ENCODE peak calls at places on chromosomes 4 and X, in five cellular contexts. One of them, this sample, is unnamed.

GRCh38 chr4:151117371-151117962 is 18.0 kb downstream of the RPS3A start:
- DNase-seq in stomach: peak; percentile 59
- DNase-seq in SK-N-SH: peak; percentile 65
- DNase-seq in HepG2: peak; percentile 78
- DNase-seq in suprapubic skin: no peak
- DNase-seq in this sample: no peak

GRCh38 chr4:26462874-26463273 is 27.4 kb downstream of the CCKAR start:
- DNase-seq in stomach: no peak
- DNase-seq in SK-N-SH: no peak
- DNase-seq in HepG2: no peak
- DNase-seq in suprapubic skin: no peak
- DNase-seq in this sample: no peak

GRCh38 chrX:154097003-154097596 is 417 bp downstream of the MECP2 start:
- DNase-seq in stomach: peak; percentile 65
- DNase-seq in SK-N-SH: peak; percentile 91
- DNase-seq in HepG2: peak; percentile 58
- DNase-seq in suprapubic skin: peak; percentile 77
- DNase-seq in this sample: peak; percentile 90

GRCh38 chr4:100632163-100632562 is 114.3 kb upstream of the EMCN start:
- DNase-seq in stomach: peak; percentile 77
- DNase-seq in SK-N-SH: no peak
- DNase-seq in HepG2: no peak
- DNase-seq in suprapubic skin: no peak
- DNase-seq in this sample: no peak

GRCh38 chr4:156933633-156934258 is 37.9 kb downstream of the PDGFC start:
- DNase-seq in stomach: no peak
- DNase-seq in SK-N-SH: no peak
- DNase-seq in HepG2: peak; percentile 58
- DNase-seq in suprapubic skin: no peak
- DNase-seq in this sample: no peak

GRCh38 chrX:384861-385260 is 1.8 kb downstream of the PPP2R3B start:
- DNase-seq in stomach: no peak
- DNase-seq in SK-N-SH: no peak
- DNase-seq in HepG2: no peak
- DNase-seq in suprapubic skin: no peak
- DNase-seq in this sample: no peak

GRCh38 chrX:6129195-6129594 is 99.5 kb downstream of the NLGN4X start:
- DNase-seq in stomach: no peak
- DNase-seq in SK-N-SH: no peak
- DNase-seq in HepG2: no peak
- DNase-seq in suprapubic skin: no peak
- DNase-seq in this sample: no peak

GRCh38 chrX:13179100-13179499 is 134.7 kb upstream of the FAM9C start:
- DNase-seq in stomach: no peak
- DNase-seq in SK-N-SH: no peak
- DNase-seq in HepG2: no peak
- DNase-seq in suprapubic skin: no peak
- DNase-seq in this sample: no peak

GRCh38 chr4:162497564-162498167 is 333.9 kb upstream of the FSTL5 start:
- DNase-seq in stomach: no peak
- DNase-seq in SK-N-SH: peak; percentile 34
- DNase-seq in HepG2: peak; percentile 30
- DNase-seq in suprapubic skin: no peak
- DNase-seq in this sample: no peak

GRCh38 chr4:131540256-131540655 is 1608.8 kb upstream of the PCDH10 start:
- DNase-seq in stomach: no peak
- DNase-seq in SK-N-SH: no peak
- DNase-seq in HepG2: no peak
- DNase-seq in suprapubic skin: no peak
- DNase-seq in this sample: no peak

GRCh38 chrX:54560411-54560810 is 30.4 kb downstream of the GNL3L start:
- DNase-seq in stomach: no peak
- DNase-seq in SK-N-SH: no peak
- DNase-seq in HepG2: no peak
- DNase-seq in suprapubic skin: no peak
- DNase-seq in this sample: no peak

GRCh38 chr4:7651461-7651921 is 216.8 kb upstream of the PSAPL1 start:
- DNase-seq in stomach: no peak
- DNase-seq in SK-N-SH: peak; percentile 87
- DNase-seq in HepG2: no peak
- DNase-seq in suprapubic skin: no peak
- DNase-seq in this sample: peak; percentile 83

GRCh38 chrX:9873952-9874351 is 87.7 kb downstream of the SHROOM2 start:
- DNase-seq in stomach: peak; percentile 52
- DNase-seq in SK-N-SH: peak; percentile 37
- DNase-seq in HepG2: peak; percentile 24
- DNase-seq in suprapubic skin: no peak
- DNase-seq in this sample: no peak

GRCh38 chrX:50973199-50973598 is 62.7 kb downstream of the BMP15 start:
- DNase-seq in stomach: no peak
- DNase-seq in SK-N-SH: no peak
- DNase-seq in HepG2: no peak
- DNase-seq in suprapubic skin: no peak
- DNase-seq in this sample: no peak

GRCh38 chr4:145195167-145195952 is 15.0 kb upstream of the OTUD4 start:
- DNase-seq in stomach: no peak
- DNase-seq in SK-N-SH: no peak
- DNase-seq in HepG2: no peak
- DNase-seq in suprapubic skin: no peak
- DNase-seq in this sample: no peak

GRCh38 chr4:76545161-76545884 is 110.3 kb downstream of the SHROOM3 start:
- DNase-seq in stomach: no peak
- DNase-seq in SK-N-SH: no peak
- DNase-seq in HepG2: no peak
- DNase-seq in suprapubic skin: no peak
- DNase-seq in this sample: no peak

GRCh38 chr4:90159193-90159592 is 32.0 kb downstream of the CCSER1 start:
- DNase-seq in stomach: no peak
- DNase-seq in SK-N-SH: no peak
- DNase-seq in HepG2: no peak
- DNase-seq in suprapubic skin: no peak
- DNase-seq in this sample: no peak

GRCh38 chrX:75781618-75782017 is 3.4 kb downstream of the MAGEE2 start:
- DNase-seq in stomach: no peak
- DNase-seq in SK-N-SH: peak; percentile 34
- DNase-seq in HepG2: no peak
- DNase-seq in suprapubic skin: no peak
- DNase-seq in this sample: no peak

GRCh38 chrX:6021316-6022091 is 207.2 kb downstream of the NLGN4X start:
- DNase-seq in stomach: peak; percentile 49
- DNase-seq in SK-N-SH: peak; percentile 29
- DNase-seq in HepG2: peak; percentile 2
- DNase-seq in suprapubic skin: no peak
- DNase-seq in this sample: no peak

GRCh38 chrX:42680651-42681050 is 97.3 kb downstream of the PPP1R2C start:
- DNase-seq in stomach: no peak
- DNase-seq in SK-N-SH: no peak
- DNase-seq in HepG2: no peak
- DNase-seq in suprapubic skin: no peak
- DNase-seq in this sample: no peak

GRCh38 chrX:40096395-40097091 is 1.2 kb downstream of the BCOR start:
- DNase-seq in stomach: no peak
- DNase-seq in SK-N-SH: peak; percentile 64
- DNase-seq in HepG2: no peak
- DNase-seq in suprapubic skin: no peak
- DNase-seq in this sample: peak; percentile 79

GRCh38 chrX:72540318-72540717 is 32.3 kb downstream of the HDAC8 start:
- DNase-seq in stomach: no peak
- DNase-seq in SK-N-SH: peak; percentile 42
- DNase-seq in HepG2: peak; percentile 9
- DNase-seq in suprapubic skin: no peak
- DNase-seq in this sample: no peak

GRCh38 chrX:13888284-13888683 is 71.4 kb upstream of the GPM6B start:
- DNase-seq in stomach: no peak
- DNase-seq in SK-N-SH: no peak
- DNase-seq in HepG2: no peak
- DNase-seq in suprapubic skin: no peak
- DNase-seq in this sample: no peak

GRCh38 chr4:2269206-2269531 is 7.3 kb upstream of the MXD4 start:
- DNase-seq in stomach: no peak
- DNase-seq in SK-N-SH: peak; percentile 42
- DNase-seq in HepG2: no peak
- DNase-seq in suprapubic skin: no peak
- DNase-seq in this sample: peak; percentile 55

GRCh38 chr4:661856-662761 is 12.0 kb downstream of the ATP5ME start:
- DNase-seq in stomach: no peak
- DNase-seq in SK-N-SH: no peak
- DNase-seq in HepG2: no peak
- DNase-seq in suprapubic skin: no peak
- DNase-seq in this sample: peak; percentile 65
- TF ChIP-seq POLR2AphosphoS5 in stomach: no peak
- TF ChIP-seq POLR2AphosphoS5 in SK-N-SH: no peak
- TF ChIP-seq POLR2AphosphoS5 in HepG2: no peak
- TF ChIP-seq POLR2AphosphoS5 in suprapubic skin: no peak
- TF ChIP-seq POLR2AphosphoS5 in this sample: no peak

GRCh38 chr4:4555916-4556315 is 14.1 kb upstream of the STX18 start:
- DNase-seq in stomach: no peak
- DNase-seq in SK-N-SH: no peak
- DNase-seq in HepG2: peak; percentile 63
- DNase-seq in suprapubic skin: no peak
- DNase-seq in this sample: no peak

GRCh38 chr4:4560136-4560535 is 18.3 kb upstream of the STX18 start:
- DNase-seq in stomach: no peak
- DNase-seq in SK-N-SH: no peak
- DNase-seq in HepG2: no peak
- DNase-seq in suprapubic skin: no peak
- DNase-seq in this sample: no peak

GRCh38 chr4:4564522-4564921 is 22.7 kb upstream of the STX18 start:
- DNase-seq in stomach: no peak
- DNase-seq in SK-N-SH: no peak
- DNase-seq in HepG2: no peak
- DNase-seq in suprapubic skin: no peak
- DNase-seq in this sample: no peak

GRCh38 chr4:4558881-4559280 is 17.0 kb upstream of the STX18 start:
- DNase-seq in stomach: no peak
- DNase-seq in SK-N-SH: no peak
- DNase-seq in HepG2: no peak
- DNase-seq in suprapubic skin: no peak
- DNase-seq in this sample: no peak

DNA sequence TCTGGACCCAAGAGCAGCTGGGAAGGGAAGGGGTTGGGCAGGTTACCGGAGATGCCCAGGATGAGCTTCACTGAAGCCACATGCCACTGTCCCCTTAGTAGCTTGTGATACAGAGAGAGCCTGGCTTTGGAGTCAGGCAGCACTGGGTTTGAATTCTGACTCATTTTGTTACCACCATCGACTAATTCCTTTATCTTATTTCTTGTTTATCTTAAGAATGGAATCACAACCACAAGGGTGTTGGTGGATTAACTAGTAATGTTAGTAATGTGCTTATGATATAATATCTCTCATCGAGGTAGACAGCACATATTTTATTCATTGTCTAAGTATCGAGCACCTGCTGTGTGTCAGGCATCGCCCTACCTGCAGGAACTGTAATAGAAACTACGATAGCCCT is 17.7 kb upstream of the STX18 start:
- DNase-seq in stomach: no peak
- DNase-seq in SK-N-SH: no peak
- DNase-seq in HepG2: no peak
- DNase-seq in suprapubic skin: no peak
- DNase-seq in this sample: no peak
- TF ChIP-seq EP300 in stomach: no peak
- TF ChIP-seq EP300 in SK-N-SH: no peak
- TF ChIP-seq EP300 in HepG2: no peak
- TF ChIP-seq EP300 in suprapubic skin: no peak
- TF ChIP-seq EP300 in this sample: no peak

DNA sequence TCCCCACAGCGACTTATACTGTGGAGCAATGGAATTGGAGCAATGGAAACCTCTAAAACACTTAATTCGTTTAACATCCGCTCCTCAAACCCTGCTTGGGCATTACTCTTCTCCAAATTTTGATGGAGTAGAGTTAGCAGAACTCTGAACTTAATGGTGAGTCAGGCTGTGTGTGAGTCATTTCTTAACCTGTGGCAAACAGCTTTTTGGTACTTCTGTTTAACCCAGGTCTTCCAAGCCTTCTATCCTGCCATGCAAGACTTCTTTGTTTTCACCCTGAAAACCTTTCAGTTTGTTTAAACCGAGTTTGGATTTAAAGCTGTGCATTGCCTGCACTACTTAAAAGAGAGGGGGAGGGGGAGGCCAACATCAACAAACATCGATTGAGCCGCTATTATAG is 3.6 kb upstream of the AMOT start:
- DNase-seq in stomach: no peak
- DNase-seq in SK-N-SH: no peak
- DNase-seq in HepG2: no peak
- DNase-seq in suprapubic skin: no peak
- DNase-seq in this sample: no peak
- H3K27ac ChIP-seq in stomach: no peak overlapping the region
- H3K27ac ChIP-seq in SK-N-SH: no peak overlapping the region
- H3K27ac ChIP-seq in HepG2: no peak overlapping the region
- H3K27ac ChIP-seq in suprapubic skin: no peak overlapping the region
- H3K27ac ChIP-seq in this sample: no peak overlapping the region

GRCh38 chr4:138445098-138445497 is 202.9 kb upstream of the SLC7A11 start:
- DNase-seq in stomach: no peak
- DNase-seq in SK-N-SH: no peak
- DNase-seq in HepG2: no peak
- DNase-seq in suprapubic skin: no peak
- DNase-seq in this sample: no peak
- TF ChIP-seq POLR2AphosphoS5 in stomach: no peak
- TF ChIP-seq POLR2AphosphoS5 in SK-N-SH: no peak
- TF ChIP-seq POLR2AphosphoS5 in HepG2: no peak
- TF ChIP-seq POLR2AphosphoS5 in suprapubic skin: no peak
- TF ChIP-seq POLR2AphosphoS5 in this sample: no peak

GRCh38 chr4:17670423-17670822 is 56.0 kb downstream of the MED28 start:
- DNase-seq in stomach: no peak
- DNase-seq in SK-N-SH: peak; percentile 60
- DNase-seq in HepG2: no peak
- DNase-seq in suprapubic skin: no peak
- DNase-seq in this sample: no peak
- TF ChIP-seq EP300 in stomach: no peak
- TF ChIP-seq EP300 in SK-N-SH: peak; percentile 94
- TF ChIP-seq EP300 in HepG2: no peak
- TF ChIP-seq EP300 in suprapubic skin: no peak
- TF ChIP-seq EP300 in this sample: no peak

GRCh38 chr4:140103676-140104075 is 50.3 kb downstream of the MAML3 start:
- DNase-seq in stomach: no peak
- DNase-seq in SK-N-SH: no peak
- DNase-seq in HepG2: no peak
- DNase-seq in suprapubic skin: no peak
- DNase-seq in this sample: no peak
- H3K27ac ChIP-seq in stomach: no peak overlapping the region
- H3K27ac ChIP-seq in SK-N-SH: peak overlapping the region; percentile 40
- H3K27ac ChIP-seq in HepG2: no peak overlapping the region
- H3K27ac ChIP-seq in suprapubic skin: no peak overlapping the region
- H3K27ac ChIP-seq in this sample: no peak overlapping the region